ENCODE peak calls at places on chromosomes 12 and 14, in seven cellular contexts. K is dorsolateral prefrontal cortex; R is stimulated activated CD8-positive, alpha-beta memory T cell treated with anti-CD3 and anti-CD28 coated beads, Interleukin-12 subunit alpha, Interleukin-12 subunit beta, amount 100 ng/mL, for 1 hour; P is putamen; U is endodermal cell; M is anterior cingulate cortex; S is hippocampal formation. I is an unnamed sample.

GRCh38 chr14:23346693-23347405 is 5.8 kb downstream of the SLC22A17 start:
- DNase-seq in K (no peak), R (no peak), P (no peak), U (peak), M (no peak), S (no peak), I (no peak)

GRCh38 chr12:112117685-112118084 is 7.7 kb upstream of the TRAFD1 start:
- DNase-seq in K (no peak), R (no peak), P (no peak), U (no peak), M (no peak), S (no peak), I (peak)

GRCh38 chr12:48980953-48981756 is 3.0 kb downstream of the WNT1 start:
- DNase-seq in K (peak), R (no peak), P (no peak), U (peak), M (no peak), S (no peak), I (no peak)

GRCh38 chr12:47905313-47905730 is 528 bp upstream of the VDR start:
- DNase-seq in K (no peak), R (peak), P (no peak), U (peak), M (no peak), S (no peak), I (peak)

GRCh38 chr12:109863961-109864712 is 16.2 kb downstream of the GLTP start:
- DNase-seq in K (peak), R (no peak), P (peak), U (no peak), M (peak), S (peak), I (peak)

GRCh38 chr14:46902837-46903236 is 251.3 kb upstream of the RPL10L start:
- DNase-seq in K (no peak), R (no peak), P (no peak), U (peak), M (no peak), S (no peak), I (no peak)

GRCh38 chr12:6115389-6115788 is 9.1 kb downstream of the VWF start:
- DNase-seq in K (no peak), R (no peak), P (no peak), U (no peak), M (no peak), S (no peak), I (peak)

GRCh38 chr12:1594045-1594294 is 411 bp downstream of the FBXL14 start:
- DNase-seq in K (no peak), R (peak), P (no peak), U (peak), M (peak), S (peak), I (peak)

GRCh38 chr12:43278268-43278832 is 273.7 kb downstream of the ADAMTS20 start:
- DNase-seq in K (no peak), R (no peak), P (no peak), U (no peak), M (no peak), S (no peak), I (peak)

GRCh38 chr14:99763527-99764221 is 29.5 kb upstream of the EML1 start:
- DNase-seq in K (no peak), R (no peak), P (no peak), U (no peak), M (no peak), S (no peak), I (no peak)

GRCh38 chr12:14284189-14284722 is 81.2 kb upstream of the ATF7IP start:
- DNase-seq in K (no peak), R (no peak), P (no peak), U (peak), M (no peak), S (no peak), I (no peak)

GRCh38 chr12:3680919-3681594 is 71.9 kb downstream of the CRACR2A start:
- DNase-seq in K (no peak), R (no peak), P (no peak), U (no peak), M (no peak), S (no peak), I (peak)

GRCh38 chr12:115398311-115398781 is 714.4 kb upstream of the TBX3 start:
- DNase-seq in K (no peak), R (no peak), P (no peak), U (peak), M (no peak), S (no peak), I (peak)

GRCh38 chr12:116125981-116126566 is 151.4 kb downstream of the MED13L start:
- DNase-seq in K (no peak), R (no peak), P (no peak), U (peak), M (no peak), S (no peak), I (no peak)

GRCh38 chr12:45547822-45548221 is 181.7 kb upstream of the ARID2 start:
- DNase-seq in K (no peak), R (no peak), P (no peak), U (no peak), M (no peak), S (no peak), I (peak)

GRCh38 chr12:120015313-120015712 is 26.3 kb downstream of the BICDL1 start:
- DNase-seq in K (no peak), R (no peak), P (no peak), U (no peak), M (no peak), S (no peak), I (no peak)

GRCh38 chr14:98186140-98186539 is 1085.9 kb downstream of the BCL11B start:
- DNase-seq in K (no peak), R (no peak), P (no peak), U (no peak), M (no peak), S (no peak), I (no peak)

GRCh38 chr14:77853919-77854318 is 54.0 kb downstream of the ADCK1 start:
- DNase-seq in K (no peak), R (no peak), P (no peak), U (no peak), M (no peak), S (no peak), I (no peak)

GRCh38 chr12:116474331-116474730 is 84.8 kb upstream of the MAP1LC3B2 start:
- DNase-seq in K (no peak), R (no peak), P (no peak), U (no peak), M (no peak), S (no peak), I (no peak)

GRCh38 chr14:49769171-49769570 is 1.2 kb downstream of the KLHDC2 start:
- DNase-seq in K (no peak), R (no peak), P (no peak), U (no peak), M (no peak), S (no peak), I (peak)

GRCh38 chr14:92540472-92541048 is 27.0 kb downstream of the RIN3 start:
- DNase-seq in K (peak), R (no peak), P (peak), U (no peak), M (peak), S (no peak), I (peak)